ENCODE peak calls at places on chromosomes 5 and 9, in five cellular contexts. L, G, H, T and V are unnamed samples.

GRCh38 chr5:45532826-45533624 is 163.2 kb downstream of the HCN1 start:
- DNase-seq in L (no peak), G (no peak), H (no peak), T (no peak), V (no peak)

GRCh38 chr5:24407486-24407885 is 237.3 kb downstream of the CDH10 start:
- DNase-seq in L (no peak), G (no peak), H (no peak), T (no peak), V (no peak)

GRCh38 chr5:31741496-31741895 is 102.6 kb downstream of the PDZD2 start:
- DNase-seq in L (no peak), G (no peak), H (no peak), T (no peak), V (no peak)

GRCh38 chr9:94861589-94862241 is 135.2 kb downstream of the AOPEP start:
- DNase-seq in L (peak; percentile 14), G (no peak), H (peak; percentile 83), T (no peak), V (no peak)

GRCh38 chr5:4083591-4084337 is 488.1 kb downstream of the IRX1 start:
- DNase-seq in L (no peak), G (no peak), H (peak; percentile 2), T (no peak), V (no peak)

GRCh38 chr9:121321039-121321503 is 49.0 kb downstream of the STOM start:
- DNase-seq in L (no peak), G (no peak), H (no peak), T (no peak), V (no peak)

GRCh38 chr5:95365302-95366095 is 25.7 kb upstream of the FAM81B start:
- DNase-seq in L (no peak), G (no peak), H (no peak), T (no peak), V (no peak)

GRCh38 chr9:2655411-2655901 is 33.9 kb downstream of the VLDLR start:
- DNase-seq in L (peak; percentile 56), G (peak; percentile 23), H (peak; percentile 97), T (no peak), V (peak; percentile 27)

GRCh38 chr9:95008151-95008771 is 281.8 kb downstream of the AOPEP start:
- DNase-seq in L (no peak), G (no peak), H (no peak), T (no peak), V (no peak)

GRCh38 chr5:82396871-82397514 is 118.8 kb upstream of the RPS23 start:
- DNase-seq in L (no peak), G (no peak), H (peak; percentile 99), T (no peak), V (no peak)

DNA sequence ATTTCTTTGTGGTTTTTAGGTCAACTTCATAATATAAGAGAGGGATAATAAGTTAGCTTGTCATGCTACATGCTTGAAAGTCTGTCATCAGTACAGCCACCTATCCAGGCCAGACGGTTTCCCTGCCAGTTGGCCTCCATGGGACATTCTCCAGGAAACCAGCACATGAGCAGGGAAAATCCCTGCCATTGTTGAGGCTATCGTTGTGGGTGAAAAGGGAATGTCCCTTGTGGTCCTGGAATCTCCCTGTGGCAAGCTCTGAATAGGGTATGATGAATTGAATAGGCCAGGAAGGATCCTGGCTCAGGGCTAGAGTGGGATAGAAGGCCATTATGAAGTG is 12.2 kb downstream of the F2RL1 start:
- DNase-seq in L (no peak), G (no peak), H (peak; percentile 35), T (no peak), V (peak; percentile 16)
- TF ChIP-seq CTCF in L (no peak), G (no peak), H (no peak), T (no peak), V (no peak)

GRCh38 chr9:125559194-125559593 is 147.8 kb downstream of the MAPKAP1 start:
- DNase-seq in L (no peak), G (no peak), H (no peak), T (no peak), V (no peak)

GRCh38 chr9:125556046-125556445 is 151.0 kb downstream of the MAPKAP1 start:
- DNase-seq in L (no peak), G (no peak), H (no peak), T (no peak), V (no peak)

GRCh38 chr9:125561497-125562148 is 145.4 kb downstream of the MAPKAP1 start:
- DNase-seq in L (peak; percentile 80), G (peak; percentile 27), H (no peak), T (no peak), V (peak; percentile 55)

GRCh38 chr9:125559894-125560293 is 147.1 kb downstream of the MAPKAP1 start:
- DNase-seq in L (no peak), G (no peak), H (no peak), T (no peak), V (no peak)

DNA sequence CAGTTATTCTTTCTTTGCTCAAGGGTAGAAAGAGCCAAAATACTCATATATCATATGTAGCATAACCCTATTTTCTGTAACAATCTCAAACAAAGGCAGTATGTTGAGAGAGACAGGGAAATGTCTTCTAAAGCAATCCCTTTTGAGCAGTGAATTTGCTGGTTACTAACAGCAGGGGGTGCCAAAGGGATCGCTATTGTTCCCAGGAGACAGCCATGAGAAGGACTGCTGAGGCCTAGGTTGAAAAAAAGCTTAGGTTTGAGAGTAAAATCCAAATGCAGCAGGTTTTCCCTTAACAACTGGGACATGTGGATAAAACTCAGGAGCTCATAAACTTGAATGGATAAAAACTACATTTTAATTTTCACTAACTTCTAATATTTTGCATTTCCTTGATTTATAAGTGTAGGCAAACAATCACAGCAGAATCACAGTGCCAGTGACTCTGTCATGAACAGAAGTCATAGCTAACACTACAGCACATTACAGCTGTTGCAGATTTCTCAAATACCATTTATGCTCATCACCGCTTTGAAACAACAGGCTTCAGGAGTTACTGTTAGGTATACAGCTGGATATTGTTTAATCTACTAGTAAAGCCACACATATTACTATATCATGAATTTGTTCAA is 148.4 kb downstream of the MAPKAP1 start:
- DNase-seq in L (peak; percentile 70), G (peak; percentile 69), H (peak; percentile 80), T (peak; percentile 25), V (peak; percentile 72)
- TF ChIP-seq CTCF in L (peak; percentile 83), G (peak; percentile 77), H (peak; percentile 95), T (peak; percentile 68), V (peak; percentile 68)

DNA sequence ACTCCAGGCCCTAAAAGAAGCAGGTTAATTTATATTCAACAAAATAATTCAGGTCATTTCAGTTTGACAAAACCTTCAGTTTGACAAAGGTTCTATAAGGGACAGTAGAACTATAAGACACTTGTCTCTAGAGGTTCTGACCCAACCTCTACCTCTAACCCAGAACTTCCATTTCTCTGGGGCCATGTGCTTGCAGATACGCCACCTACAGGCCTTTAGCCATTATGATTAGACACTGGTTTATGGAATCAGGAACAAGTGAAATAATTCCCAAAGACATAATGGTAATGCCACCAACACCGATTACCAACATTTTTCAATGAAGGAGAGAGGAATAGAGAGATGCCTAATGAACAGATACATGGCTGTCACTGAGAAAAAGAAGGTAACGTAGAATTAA is 733.9 kb downstream of the PRELID2 start:
- DNase-seq in L (no peak), G (no peak), H (no peak), T (no peak), V (peak; percentile 4)
- TF ChIP-seq CTCF in L (peak; percentile 23), G (peak; percentile 33), H (peak; percentile 22), T (no peak), V (peak; percentile 43)

GRCh38 chr5:140108093-140109049 is 5.5 kb upstream of the PURA start:
- DNase-seq in L (peak; percentile 29), G (peak; percentile 38), H (no peak), T (peak; percentile 12), V (no peak)

GRCh38 chr5:140106805-140107311 is 7.1 kb upstream of the PURA start:
- DNase-seq in L (no peak), G (no peak), H (no peak), T (no peak), V (peak; percentile 34)

GRCh38 chr5:140109050-140109817 is 4.7 kb upstream of the PURA start:
- DNase-seq in L (no peak), G (no peak), H (peak; percentile 62), T (no peak), V (no peak)

GRCh38 chr5:140106101-140106500 is 7.8 kb upstream of the PURA start:
- DNase-seq in L (no peak), G (no peak), H (no peak), T (no peak), V (no peak)

GRCh38 chr5:140107312-140108092 is 6.4 kb upstream of the PURA start:
- DNase-seq in L (peak; percentile 95), G (peak; percentile 93), H (peak; percentile 92), T (peak; percentile 91), V (peak; percentile 95)
- TF ChIP-seq CTCF in L (peak; percentile 14), G (peak; percentile 14), H (no peak), T (peak; percentile 23), V (no peak)

GRCh38 chr5:167819406-167819805 is 472.0 kb upstream of the WWC1 start:
- DNase-seq in L (no peak), G (peak; percentile 12), H (no peak), T (no peak), V (peak; percentile 18)

GRCh38 chr5:167820266-167820988 is 471.0 kb upstream of the WWC1 start:
- DNase-seq in L (no peak), G (no peak), H (peak; percentile 30), T (no peak), V (no peak)

GRCh38 chr5:167822241-167822640 is 469.2 kb upstream of the WWC1 start:
- DNase-seq in L (no peak), G (no peak), H (no peak), T (no peak), V (no peak)

GRCh38 chr5:167821669-167822068 is 469.8 kb upstream of the WWC1 start:
- DNase-seq in L (no peak), G (no peak), H (no peak), T (no peak), V (no peak)

GRCh38 chr5:167821096-167821590 is 470.3 kb upstream of the WWC1 start:
- DNase-seq in L (no peak), G (no peak), H (no peak), T (no peak), V (no peak)
- TF ChIP-seq CTCF in L (no peak), G (no peak), H (no peak), T (no peak), V (no peak)